ENCODE peak calls at places on chromosomes 11 and 22, in nine cellular contexts. O, C, A, L, G, Y, Q, D and H are unnamed samples.

GRCh38 chr22:38220163-38220562 is 18.4 kb downstream of the MAFF start:
- DNase-seq in D (peak; percentile 39), O (no peak), Q (no peak), G (no peak), A (no peak), C (no peak), Y (no peak), L (no peak), H (no peak)

GRCh38 chr11:17921620-17922473 is 91.0 kb downstream of the SERGEF start:
- DNase-seq in D (no peak), G (no peak), Y (no peak), C (peak; percentile 43), L (no peak), A (no peak), O (no peak), Q (peak; percentile 30), H (no peak)

GRCh38 chr22:44456661-44457412 is 41.2 kb downstream of the RTL6 start:
- DNase-seq in Y (no peak), Q (no peak), D (no peak), C (no peak), L (no peak), A (no peak), G (no peak), O (no peak), H (no peak)

GRCh38 chr11:13955971-13956421 is 6.5 kb upstream of the SPON1 start:
- DNase-seq in Y (peak; percentile 66), O (peak; percentile 61), G (no peak), L (peak; percentile 26), Q (peak; percentile 68), A (peak; percentile 33), D (peak; percentile 23), C (peak; percentile 63), H (peak; percentile 47)

GRCh38 chr11:130199792-130200191 is 40.2 kb downstream of the ST14 start:
- DNase-seq in L (no peak), D (no peak), A (no peak), G (no peak), Y (no peak), O (no peak), C (no peak), Q (no peak), H (no peak)

GRCh38 chr11:27241316-27242122 is 121.5 kb downstream of the CCDC34 start:
- DNase-seq in Q (no peak), O (peak; percentile 63), L (no peak), D (no peak), Y (no peak), C (no peak), G (no peak), A (no peak), H (no peak)

GRCh38 chr11:126354631-126355323 is 709 bp upstream of the ST3GAL4 start:
- DNase-seq in A (no peak), D (no peak), Q (peak; percentile 51), Y (peak; percentile 39), L (no peak), G (no peak), C (no peak), O (peak; percentile 43), H (no peak)

GRCh38 chr22:46972901-46973831 is 210.7 kb downstream of the TBC1D22A start:
- DNase-seq in G (no peak), C (no peak), O (no peak), Y (no peak), L (no peak), D (no peak), A (no peak), Q (no peak), H (peak; percentile 49)

GRCh38 chr11:93653566-93653965 is 7.9 kb upstream of the CEP295 start:
- DNase-seq in D (no peak), A (no peak), L (no peak), G (no peak), O (no peak), Q (no peak), C (no peak), Y (no peak), H (no peak)

GRCh38 chr11:11620251-11620965 is 1.4 kb downstream of the GALNT18 start:
- DNase-seq in L (no peak), A (no peak), D (no peak), Q (peak; percentile 83), O (no peak), Y (peak; percentile 36), G (peak; percentile 68), C (no peak), H (peak; percentile 71)

GRCh38 chr11:88534185-88534584 is 196.6 kb upstream of the CTSC start:
- DNase-seq in G (no peak), D (no peak), O (no peak), Y (no peak), A (no peak), L (no peak), Q (no peak), C (no peak), H (no peak)